ENCODE peak calls at places on chromosomes 16 and 17, in five cellular contexts. One of them, this sample, is unnamed.

GRCh38 chr16:12120331-12120981 is 143.9 kb downstream of the SNX29 start:
- DNase-seq in AG04450: no peak
- DNase-seq in AG09319: no peak
- DNase-seq in activated CD4-positive, alpha-beta T cell treated with anti-CD3 and anti-CD28 coated beads for 24 hours: no peak
- DNase-seq in EL: no peak
- DNase-seq in this sample: peak

GRCh38 chr17:58325289-58325726 is 3.3 kb downstream of the TSPOAP1 start:
- DNase-seq in AG04450: no peak
- DNase-seq in AG09319: no peak
- DNase-seq in activated CD4-positive, alpha-beta T cell treated with anti-CD3 and anti-CD28 coated beads for 24 hours: no peak
- DNase-seq in EL: no peak
- DNase-seq in this sample: no peak

GRCh38 chr17:72259977-72260376 is 139.2 kb downstream of the SOX9 start:
- DNase-seq in AG04450: no peak
- DNase-seq in AG09319: no peak
- DNase-seq in activated CD4-positive, alpha-beta T cell treated with anti-CD3 and anti-CD28 coated beads for 24 hours: no peak
- DNase-seq in EL: no peak
- DNase-seq in this sample: no peak

GRCh38 chr17:5540321-5540720 is 44.0 kb downstream of the NLRP1 start:
- DNase-seq in AG04450: no peak
- DNase-seq in AG09319: no peak
- DNase-seq in activated CD4-positive, alpha-beta T cell treated with anti-CD3 and anti-CD28 coated beads for 24 hours: no peak
- DNase-seq in EL: no peak
- DNase-seq in this sample: no peak

GRCh38 chr16:77690416-77690815 is 31.9 kb upstream of the NUDT7 start:
- DNase-seq in AG04450: no peak
- DNase-seq in AG09319: no peak
- DNase-seq in activated CD4-positive, alpha-beta T cell treated with anti-CD3 and anti-CD28 coated beads for 24 hours: no peak
- DNase-seq in EL: no peak
- DNase-seq in this sample: no peak

GRCh38 chr17:14489986-14490385 is 189.1 kb downstream of the HS3ST3B1 start:
- DNase-seq in AG04450: no peak
- DNase-seq in AG09319: no peak
- DNase-seq in activated CD4-positive, alpha-beta T cell treated with anti-CD3 and anti-CD28 coated beads for 24 hours: no peak
- DNase-seq in EL: no peak
- DNase-seq in this sample: no peak

GRCh38 chr17:4807534-4808377 is 804 bp downstream of the PLD2 start:
- DNase-seq in AG04450: no peak
- DNase-seq in AG09319: no peak
- DNase-seq in activated CD4-positive, alpha-beta T cell treated with anti-CD3 and anti-CD28 coated beads for 24 hours: no peak
- DNase-seq in EL: no peak
- DNase-seq in this sample: no peak

GRCh38 chr16:10386517-10387377 is 886 bp downstream of the ATF7IP2 start:
- DNase-seq in AG04450: no peak
- DNase-seq in AG09319: no peak
- DNase-seq in activated CD4-positive, alpha-beta T cell treated with anti-CD3 and anti-CD28 coated beads for 24 hours: no peak
- DNase-seq in EL: no peak
- DNase-seq in this sample: peak

GRCh38 chr17:67525239-67526135 is 148.4 kb downstream of the PITPNC1 start:
- DNase-seq in AG04450: no peak
- DNase-seq in AG09319: no peak
- DNase-seq in activated CD4-positive, alpha-beta T cell treated with anti-CD3 and anti-CD28 coated beads for 24 hours: no peak
- DNase-seq in EL: no peak
- DNase-seq in this sample: no peak

GRCh38 chr17:69492410-69493071 is 78.0 kb downstream of the MAP2K6 start:
- DNase-seq in AG04450: peak
- DNase-seq in AG09319: peak
- DNase-seq in activated CD4-positive, alpha-beta T cell treated with anti-CD3 and anti-CD28 coated beads for 24 hours: no peak
- DNase-seq in EL: peak
- DNase-seq in this sample: peak

GRCh38 chr17:43616865-43617264 is 44.9 kb downstream of the MEOX1 start:
- DNase-seq in AG04450: no peak
- DNase-seq in AG09319: no peak
- DNase-seq in activated CD4-positive, alpha-beta T cell treated with anti-CD3 and anti-CD28 coated beads for 24 hours: no peak
- DNase-seq in EL: no peak
- DNase-seq in this sample: no peak

GRCh38 chr17:34059423-34060220 is 195.5 kb upstream of the CCL2 start:
- DNase-seq in AG04450: no peak
- DNase-seq in AG09319: no peak
- DNase-seq in activated CD4-positive, alpha-beta T cell treated with anti-CD3 and anti-CD28 coated beads for 24 hours: no peak
- DNase-seq in EL: no peak
- DNase-seq in this sample: no peak

GRCh38 chr17:21131090-21131616 is 4.4 kb downstream of the DHRS7B start:
- DNase-seq in AG04450: no peak
- DNase-seq in AG09319: no peak
- DNase-seq in activated CD4-positive, alpha-beta T cell treated with anti-CD3 and anti-CD28 coated beads for 24 hours: no peak
- DNase-seq in EL: no peak
- DNase-seq in this sample: no peak

GRCh38 chr16:81815429-81815766 is 36.3 kb downstream of the PLCG2 start:
- DNase-seq in AG04450: no peak
- DNase-seq in AG09319: no peak
- DNase-seq in activated CD4-positive, alpha-beta T cell treated with anti-CD3 and anti-CD28 coated beads for 24 hours: no peak
- DNase-seq in EL: no peak
- DNase-seq in this sample: no peak

GRCh38 chr16:52725043-52725442 is 178.1 kb upstream of the TOX3 start:
- DNase-seq in AG04450: no peak
- DNase-seq in AG09319: no peak
- DNase-seq in activated CD4-positive, alpha-beta T cell treated with anti-CD3 and anti-CD28 coated beads for 24 hours: no peak
- DNase-seq in EL: no peak
- DNase-seq in this sample: no peak

GRCh38 chr16:57039148-57039812 is 49.9 kb downstream of the NLRC5 start:
- DNase-seq in AG04450: peak
- DNase-seq in AG09319: peak
- DNase-seq in activated CD4-positive, alpha-beta T cell treated with anti-CD3 and anti-CD28 coated beads for 24 hours: no peak
- DNase-seq in EL: peak
- DNase-seq in this sample: peak

GRCh38 chr17:59001158-59001814 is 105.4 kb downstream of the TRIM37 start:
- DNase-seq in AG04450: no peak
- DNase-seq in AG09319: no peak
- DNase-seq in activated CD4-positive, alpha-beta T cell treated with anti-CD3 and anti-CD28 coated beads for 24 hours: peak
- DNase-seq in EL: peak
- DNase-seq in this sample: peak

GRCh38 chr16:70592106-70592571 is 54.2 kb upstream of the IL34 start:
- DNase-seq in AG04450: no peak
- DNase-seq in AG09319: no peak
- DNase-seq in activated CD4-positive, alpha-beta T cell treated with anti-CD3 and anti-CD28 coated beads for 24 hours: no peak
- DNase-seq in EL: no peak
- DNase-seq in this sample: no peak

GRCh38 chr16:73043828-73044493 is 4.0 kb downstream of the ZFHX3 start:
- DNase-seq in AG04450: no peak
- DNase-seq in AG09319: no peak
- DNase-seq in activated CD4-positive, alpha-beta T cell treated with anti-CD3 and anti-CD28 coated beads for 24 hours: no peak
- DNase-seq in EL: peak
- DNase-seq in this sample: peak

GRCh38 chr17:58760248-58760647 is 4.6 kb downstream of the PPM1E start:
- DNase-seq in AG04450: no peak
- DNase-seq in AG09319: no peak
- DNase-seq in activated CD4-positive, alpha-beta T cell treated with anti-CD3 and anti-CD28 coated beads for 24 hours: no peak
- DNase-seq in EL: no peak
- DNase-seq in this sample: no peak

GRCh38 chr17:10349403-10349802 is 23.4 kb downstream of the MYH13 start:
- DNase-seq in AG04450: no peak
- DNase-seq in AG09319: no peak
- DNase-seq in activated CD4-positive, alpha-beta T cell treated with anti-CD3 and anti-CD28 coated beads for 24 hours: no peak
- DNase-seq in EL: no peak
- DNase-seq in this sample: no peak

GRCh38 chr16:1825864-1826690 is 548 bp downstream of the HAGH start:
- DNase-seq in AG04450: peak
- DNase-seq in AG09319: no peak
- DNase-seq in activated CD4-positive, alpha-beta T cell treated with anti-CD3 and anti-CD28 coated beads for 24 hours: peak
- DNase-seq in EL: peak
- DNase-seq in this sample: peak

GRCh38 chr17:28216528-28216927 is 102.5 kb upstream of the TMEM97 start:
- DNase-seq in AG04450: no peak
- DNase-seq in AG09319: no peak
- DNase-seq in activated CD4-positive, alpha-beta T cell treated with anti-CD3 and anti-CD28 coated beads for 24 hours: no peak
- DNase-seq in EL: peak
- DNase-seq in this sample: peak

GRCh38 chr17:39668141-39668924 is at the start of gene PNMT:
- DNase-seq in AG04450: no peak
- DNase-seq in AG09319: no peak
- DNase-seq in activated CD4-positive, alpha-beta T cell treated with anti-CD3 and anti-CD28 coated beads for 24 hours: peak
- DNase-seq in EL: peak
- DNase-seq in this sample: peak

GRCh38 chr16:6020162-6020980 is 922.8 kb upstream of the EEF2KMT start:
- DNase-seq in AG04450: no peak
- DNase-seq in AG09319: no peak
- DNase-seq in activated CD4-positive, alpha-beta T cell treated with anti-CD3 and anti-CD28 coated beads for 24 hours: no peak
- DNase-seq in EL: no peak
- DNase-seq in this sample: no peak

GRCh38 chr17:43634681-43635125 is 27.0 kb downstream of the MEOX1 start:
- DNase-seq in AG04450: no peak
- DNase-seq in AG09319: no peak
- DNase-seq in activated CD4-positive, alpha-beta T cell treated with anti-CD3 and anti-CD28 coated beads for 24 hours: no peak
- DNase-seq in EL: no peak
- DNase-seq in this sample: peak

GRCh38 chr17:79988163-79988971 is 47.3 kb downstream of the TBC1D16 start:
- DNase-seq in AG04450: peak
- DNase-seq in AG09319: peak
- DNase-seq in activated CD4-positive, alpha-beta T cell treated with anti-CD3 and anti-CD28 coated beads for 24 hours: no peak
- DNase-seq in EL: peak
- DNase-seq in this sample: peak

GRCh38 chr16:49833055-49833454 is 22.9 kb downstream of the ZNF423 start:
- DNase-seq in AG04450: no peak
- DNase-seq in AG09319: no peak
- DNase-seq in activated CD4-positive, alpha-beta T cell treated with anti-CD3 and anti-CD28 coated beads for 24 hours: no peak
- DNase-seq in EL: no peak
- DNase-seq in this sample: no peak

GRCh38 chr16:13935408-13935807 is 15.5 kb downstream of the ERCC4 start:
- DNase-seq in AG04450: no peak
- DNase-seq in AG09319: no peak
- DNase-seq in activated CD4-positive, alpha-beta T cell treated with anti-CD3 and anti-CD28 coated beads for 24 hours: no peak
- DNase-seq in EL: no peak
- DNase-seq in this sample: no peak

GRCh38 chr16:104355-104754 is 26.3 kb downstream of the MPG start:
- DNase-seq in AG04450: no peak
- DNase-seq in AG09319: no peak
- DNase-seq in activated CD4-positive, alpha-beta T cell treated with anti-CD3 and anti-CD28 coated beads for 24 hours: no peak
- DNase-seq in EL: no peak
- DNase-seq in this sample: no peak

GRCh38 chr17:3986270-3986938 is 22.2 kb upstream of the ATP2A3 start:
- DNase-seq in AG04450: no peak
- DNase-seq in AG09319: no peak
- DNase-seq in activated CD4-positive, alpha-beta T cell treated with anti-CD3 and anti-CD28 coated beads for 24 hours: no peak
- DNase-seq in EL: no peak
- DNase-seq in this sample: no peak

GRCh38 chr17:42050360-42051012 is at the start of gene C17orf113:
- DNase-seq in AG04450: no peak
- DNase-seq in AG09319: no peak
- DNase-seq in activated CD4-positive, alpha-beta T cell treated with anti-CD3 and anti-CD28 coated beads for 24 hours: peak
- DNase-seq in EL: peak
- DNase-seq in this sample: no peak

GRCh38 chr17:60154616-60155426 is 5.0 kb downstream of the CA4 start:
- DNase-seq in AG04450: no peak
- DNase-seq in AG09319: no peak
- DNase-seq in activated CD4-positive, alpha-beta T cell treated with anti-CD3 and anti-CD28 coated beads for 24 hours: no peak
- DNase-seq in EL: peak
- DNase-seq in this sample: peak

GRCh38 chr16:86138121-86138944 is 239.4 kb downstream of the IRF8 start:
- DNase-seq in AG04450: no peak
- DNase-seq in AG09319: no peak
- DNase-seq in activated CD4-positive, alpha-beta T cell treated with anti-CD3 and anti-CD28 coated beads for 24 hours: no peak
- DNase-seq in EL: no peak
- DNase-seq in this sample: no peak

This sample was measured in astrocyte.